ENCODE peak calls at places on chromosomes 1 and 21, in nine cellular contexts. M, X, J, I, D, T, S, K and H are unnamed samples.

GRCh38 chr1:32949519-32949918 is 15.1 kb downstream of the RNF19B start:
- DNase-seq in M (no peak), X (no peak), J (no peak), I (no peak), D (no peak), T (no peak), S (no peak), K (no peak), H (no peak)

GRCh38 chr1:93253471-93253870 is 72.9 kb downstream of the CCDC18 start:
- DNase-seq in M (no peak), X (no peak), J (no peak), I (no peak), D (no peak), T (no peak), S (no peak), K (no peak), H (no peak)

GRCh38 chr1:202858789-202859414 is 30.0 kb downstream of the RABIF start:
- DNase-seq in M (peak), X (peak), J (no peak), I (no peak), D (peak), T (no peak), S (no peak), K (no peak), H (no peak)

GRCh38 chr1:34831721-34832246 is 27.8 kb downstream of the SMIM12 start:
- DNase-seq in M (no peak), X (no peak), J (no peak), I (no peak), D (no peak), T (no peak), S (no peak), K (no peak), H (no peak)

GRCh38 chr1:54409156-54410142 is 3.3 kb upstream of the SSBP3 start:
- DNase-seq in M (peak), X (no peak), J (peak), I (peak), D (no peak), T (peak), S (no peak), K (no peak), H (no peak)

GRCh38 chr1:15056515-15057285 is 96.8 kb upstream of the TMEM51 start:
- DNase-seq in M (no peak), X (peak), J (peak), I (no peak), D (no peak), T (no peak), S (no peak), K (no peak), H (no peak)

GRCh38 chr1:237146247-237146646 is 104.3 kb downstream of the RYR2 start:
- DNase-seq in M (no peak), X (peak), J (no peak), I (no peak), D (no peak), T (no peak), S (no peak), K (no peak), H (no peak)

GRCh38 chr1:78843111-78843908 is 163.2 kb downstream of the ADGRL4 start:
- DNase-seq in M (no peak), X (peak), J (no peak), I (no peak), D (no peak), T (no peak), S (no peak), K (no peak), H (no peak)

GRCh38 chr1:61482170-61482569 is 242.8 kb downstream of the TM2D1 start:
- DNase-seq in M (no peak), X (peak), J (no peak), I (no peak), D (no peak), T (no peak), S (no peak), K (no peak), H (no peak)

GRCh38 chr1:60886793-60887331 is 195.5 kb upstream of the NFIA start:
- DNase-seq in M (no peak), X (no peak), J (no peak), I (no peak), D (no peak), T (no peak), S (no peak), K (no peak), H (no peak)

GRCh38 chr1:94919241-94920030 is 7.5 kb downstream of the CNN3 start:
- DNase-seq in M (no peak), X (no peak), J (peak), I (no peak), D (no peak), T (no peak), S (no peak), K (no peak), H (no peak)

GRCh38 chr1:173276922-173277800 is 70.0 kb upstream of the TNFSF4 start:
- DNase-seq in M (no peak), X (no peak), J (no peak), I (no peak), D (no peak), T (no peak), S (no peak), K (no peak), H (no peak)

GRCh38 chr1:111476761-111477309 is 3.1 kb downstream of the C1orf162 start:
- DNase-seq in M (peak), X (no peak), J (no peak), I (no peak), D (no peak), T (peak), S (no peak), K (no peak), H (no peak)

GRCh38 chr21:27425574-27425973 is 458.7 kb upstream of the ADAMTS5 start:
- DNase-seq in M (no peak), X (peak), J (no peak), I (no peak), D (no peak), T (no peak), S (no peak), K (no peak), H (no peak)

GRCh38 chr1:52925571-52926005 is 1.5 kb upstream of the SCP2 start:
- DNase-seq in M (no peak), X (no peak), J (no peak), I (no peak), D (no peak), T (no peak), S (no peak), K (no peak), H (no peak)

GRCh38 chr1:234388094-234388493 is 14.8 kb downstream of the COA6 start:
- DNase-seq in M (no peak), X (no peak), J (no peak), I (no peak), D (no peak), T (no peak), S (no peak), K (no peak), H (no peak)

DNA sequence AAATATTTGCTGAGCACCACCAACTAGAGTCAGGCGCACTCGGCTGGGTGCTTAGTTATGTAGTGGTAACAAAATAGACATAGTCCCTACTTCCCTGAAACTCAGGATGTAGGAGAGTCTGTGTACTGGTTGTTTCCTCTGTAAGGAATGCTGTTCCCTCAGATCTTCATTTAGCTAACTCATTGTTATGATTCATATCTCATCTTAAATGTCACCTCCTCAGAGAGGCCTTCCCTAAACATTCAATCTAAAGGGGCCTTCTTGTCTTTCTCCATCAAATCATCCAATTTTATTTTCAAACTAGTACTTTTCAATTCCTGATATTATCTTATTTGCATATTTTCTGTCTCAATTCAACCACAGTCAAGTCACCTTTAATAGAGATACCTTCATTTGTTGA is 132.9 kb downstream of the PIK3R3 start:
- DNase-seq in M (no peak), X (no peak), J (no peak), I (no peak), D (no peak), T (no peak), S (no peak), K (no peak), H (no peak)
- TF ChIP-seq CTCF in M (no peak), X (no peak), J (no peak), I (no peak), D (no peak), T (no peak), S (no peak), K (no peak), H (no peak)

DNA sequence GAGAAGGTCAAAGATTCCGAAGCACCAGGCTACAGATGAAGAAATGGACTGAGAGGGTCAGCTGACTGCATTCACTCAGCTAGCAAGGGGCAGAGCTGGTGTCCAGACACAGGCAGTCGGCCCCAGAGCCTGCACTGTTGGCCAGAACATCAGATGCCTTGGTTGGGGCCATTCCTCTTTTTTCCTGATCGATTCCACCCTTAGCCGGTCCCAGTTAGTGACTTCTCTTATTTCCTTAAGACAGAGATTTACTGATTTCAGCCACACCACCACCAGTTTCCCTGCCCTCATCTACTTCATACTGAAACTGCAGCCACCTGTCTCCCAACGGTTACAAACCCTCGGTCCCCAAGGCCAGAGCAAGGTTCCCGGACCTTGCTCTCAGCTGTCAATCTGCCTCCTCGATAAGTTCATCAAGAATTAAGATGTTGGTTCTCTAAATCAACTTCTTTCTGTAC is 11.5 kb downstream of the CD58 start:
- DNase-seq in M (no peak), X (no peak), J (no peak), I (no peak), D (no peak), T (no peak), S (no peak), K (no peak), H (no peak)
- H3K4me3 ChIP-seq in M (no peak), X (no peak), J (no peak), I (no peak), D (no peak), T (peak), S (no peak), K (no peak), H (no peak)

GRCh38 chr1:228267962-228268890 is 60.4 kb downstream of the OBSCN start:
- DNase-seq in M (no peak), X (no peak), J (no peak), I (peak), D (peak), T (no peak), S (no peak), K (no peak), H (peak)
- TF ChIP-seq CTCF in M (no peak), X (no peak), J (no peak), I (no peak), D (no peak), T (no peak), S (no peak), K (no peak), H (no peak)

GRCh38 chr1:212035123-212035834 is at the start of the genes DTL and INTS7:
- DNase-seq in M (peak), X (peak), J (peak), I (peak), D (peak), T (peak), S (peak), K (peak), H (peak)
- H3K4me3 ChIP-seq in M (peak), X (peak), J (peak), I (peak), D (peak), T (peak), S (peak), K (peak), H (peak)

DNA sequence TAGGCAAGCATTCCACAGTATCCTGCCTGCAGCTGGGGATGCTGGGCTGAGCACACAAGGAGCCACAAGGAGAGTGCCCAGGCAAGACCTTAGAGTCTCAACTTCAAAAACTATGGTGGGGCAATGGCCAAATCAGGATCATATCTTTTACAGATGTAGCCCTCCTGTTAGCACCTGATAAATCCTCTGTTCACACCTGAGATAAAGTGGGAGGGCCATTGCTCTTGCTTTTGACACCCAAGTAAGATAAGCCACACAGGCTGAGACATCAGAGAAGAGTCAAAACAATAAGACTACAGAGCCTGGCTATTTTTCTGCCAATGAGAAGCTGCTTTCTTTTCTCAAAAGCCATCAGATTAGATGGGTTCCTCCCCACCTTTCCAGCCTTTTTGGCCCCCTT is 148.9 kb downstream of the AJAP1 start:
- DNase-seq in M (no peak), X (no peak), J (no peak), I (no peak), D (no peak), T (no peak), S (no peak), K (no peak), H (no peak)
- TF ChIP-seq CTCF in M (no peak), X (no peak), J (no peak), I (no peak), D (no peak), T (no peak), S (no peak), K (no peak), H (no peak)

GRCh38 chr21:44927259-44927586 is 6.5 kb upstream of the ITGB2 start:
- DNase-seq in M (no peak), X (no peak), J (no peak), I (no peak), D (no peak), T (no peak), S (no peak), K (no peak), H (no peak)
- H3K4me3 ChIP-seq in M (no peak), X (no peak), J (no peak), I (no peak), D (no peak), T (peak), S (no peak), K (no peak), H (no peak)

GRCh38 chr21:21750124-21750825 is 752.1 kb downstream of the NCAM2 start:
- DNase-seq in M (no peak), X (no peak), J (no peak), I (no peak), D (no peak), T (no peak), S (no peak), K (no peak), H (no peak)

GRCh38 chr21:21751286-21751685 is 753.1 kb downstream of the NCAM2 start:
- DNase-seq in M (no peak), X (no peak), J (peak), I (no peak), D (no peak), T (no peak), S (no peak), K (no peak), H (no peak)
- TF ChIP-seq CTCF in M (no peak), X (no peak), J (peak), I (no peak), D (no peak), T (no peak), S (no peak), K (no peak), H (no peak)

GRCh38 chr1:181179980-181180964 is 91.8 kb downstream of the IER5 start:
- DNase-seq in M (no peak), X (peak), J (peak), I (no peak), D (peak), T (no peak), S (peak), K (peak), H (peak)
- H3K4me3 ChIP-seq in M (no peak), X (no peak), J (no peak), I (no peak), D (no peak), T (no peak), S (no peak), K (no peak), H (no peak)

GRCh38 chr1:48916121-48917069 is 139.7 kb upstream of the BEND5 start:
- DNase-seq in M (peak), X (peak), J (peak), I (no peak), D (no peak), T (no peak), S (no peak), K (no peak), H (no peak)
- TF ChIP-seq CTCF in M (peak), X (peak), J (peak), I (no peak), D (peak), T (peak), S (peak), K (peak), H (no peak)

DNA sequence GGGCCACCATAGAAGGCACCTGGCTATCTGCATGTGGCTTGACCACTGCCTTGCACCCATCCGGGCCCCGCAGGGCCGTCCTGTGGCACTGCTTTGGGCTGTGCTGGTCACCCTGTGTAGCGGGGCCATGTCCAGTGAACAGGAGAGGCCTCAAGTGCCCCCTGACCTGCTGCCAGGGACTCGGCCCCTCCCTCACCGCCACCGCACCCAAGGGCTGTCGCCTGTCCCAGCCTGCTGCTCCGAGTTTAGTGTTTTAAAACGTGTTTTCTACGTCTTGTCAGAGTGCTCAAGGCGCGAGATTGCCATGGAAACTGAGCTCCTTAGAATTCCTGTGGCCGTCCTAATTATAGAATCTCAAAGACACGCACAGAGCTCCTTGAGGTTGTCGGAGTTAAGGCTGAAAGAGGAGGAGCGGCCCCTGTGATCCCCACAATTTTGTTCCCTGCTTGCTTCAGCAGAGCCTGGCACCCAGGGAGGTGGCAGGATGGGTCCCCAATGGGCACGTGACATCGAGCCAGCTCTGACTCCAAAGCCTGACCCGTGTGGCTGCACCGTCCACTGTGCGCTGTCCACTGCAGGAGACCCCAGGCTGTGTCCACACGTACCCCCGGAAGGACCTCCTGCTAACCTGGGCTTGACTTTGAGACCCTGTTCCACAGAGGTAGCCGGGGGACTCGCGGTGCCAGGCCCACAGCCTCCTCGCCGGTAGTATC is 66.2 kb downstream of the FAAP20 start:
- DNase-seq in M (no peak), X (no peak), J (no peak), I (peak), D (no peak), T (no peak), S (no peak), K (peak), H (no peak)
- H3K4me3 ChIP-seq in M (no peak), X (no peak), J (no peak), I (no peak), D (no peak), T (no peak), S (no peak), K (no peak), H (no peak)